ENCODE peak calls at places on chromosomes 6 and 20, in nine cellular contexts. S is Panc1, I is tibial nerve, V is uterus, U is heart left ventricle, E is Caco-2, M is DND-41, K is heart right ventricle, R is MM.1S. J is an unnamed sample.

GRCh38 chr6:13331516-13332348 is 3.4 kb upstream of the TBC1D7 start:
- DNase-seq in S (no peak), I (no peak), V (no peak), U (no peak), E (no peak), M (no peak), K (no peak), R (peak; percentile 57), J (no peak)

GRCh38 chr6:29558439-29559079 is 973 bp downstream of the UBD start:
- DNase-seq in S (no peak), I (no peak), V (no peak), U (no peak), E (no peak), M (no peak), K (no peak), R (no peak), J (no peak)

GRCh38 chr6:10300071-10300470 is 114.8 kb downstream of the TFAP2A start:
- DNase-seq in S (no peak), I (no peak), V (no peak), U (no peak), E (no peak), M (no peak), K (no peak), R (peak; percentile 84), J (no peak)

GRCh38 chr6:126788961-126789365 is 329.5 kb upstream of the RSPO3 start:
- DNase-seq in S (no peak), I (no peak), V (peak; percentile 51), U (no peak), E (no peak), M (no peak), K (no peak), R (no peak), J (no peak)

GRCh38 chr20:34709836-34710567 is 5.9 kb downstream of the TP53INP2 start:
- DNase-seq in S (no peak), I (peak; percentile 45), V (peak; percentile 82), U (peak; percentile 74), E (no peak), M (no peak), K (peak; percentile 72), R (peak; percentile 76), J (peak; percentile 78)

GRCh38 chr20:45725134-45725533 is 3.0 kb downstream of the SPINT4 start:
- DNase-seq in S (no peak), I (no peak), V (no peak), U (no peak), E (no peak), M (no peak), K (no peak), R (no peak), J (no peak)

GRCh38 chr6:80210618-80211017 is 104.1 kb downstream of the BCKDHB start:
- DNase-seq in S (no peak), I (no peak), V (peak; percentile 40), U (peak; percentile 47), E (no peak), M (no peak), K (no peak), R (no peak), J (no peak)

GRCh38 chr6:99746261-99746895 is 139.7 kb downstream of the PRDM13 start:
- DNase-seq in S (peak; percentile 61), I (peak; percentile 28), V (peak; percentile 33), U (no peak), E (peak; percentile 51), M (peak; percentile 69), K (no peak), R (peak; percentile 76), J (peak; percentile 56)

GRCh38 chr20:19449051-19449450 is 236.6 kb downstream of the SLC24A3 start:
- DNase-seq in S (no peak), I (no peak), V (peak; percentile 74), U (no peak), E (no peak), M (no peak), K (no peak), R (no peak), J (no peak)

GRCh38 chr20:31710423-31711250 is 12.0 kb downstream of the BCL2L1 start:
- DNase-seq in S (no peak), I (no peak), V (no peak), U (peak; percentile 68), E (no peak), M (no peak), K (peak; percentile 70), R (peak; percentile 81), J (peak; percentile 37)

GRCh38 chr6:26351544-26351953 is 13.4 kb upstream of the BTN3A2 start:
- DNase-seq in S (peak; percentile 89), I (no peak), V (no peak), U (no peak), E (no peak), M (no peak), K (no peak), R (no peak), J (peak; percentile 33)

GRCh38 chr6:131694832-131695426 is 6.3 kb downstream of the OR2A4 start:
- DNase-seq in S (peak; percentile 63), I (peak; percentile 37), V (peak; percentile 52), U (peak; percentile 36), E (peak; percentile 60), M (peak; percentile 42), K (no peak), R (peak; percentile 58), J (peak; percentile 71)

GRCh38 chr20:63740070-63740500 is 509 bp downstream of the SLC2A4RG start:
- DNase-seq in S (no peak), I (no peak), V (peak; percentile 75), U (peak; percentile 67), E (peak; percentile 73), M (peak; percentile 71), K (peak; percentile 65), R (no peak), J (no peak)

DNA sequence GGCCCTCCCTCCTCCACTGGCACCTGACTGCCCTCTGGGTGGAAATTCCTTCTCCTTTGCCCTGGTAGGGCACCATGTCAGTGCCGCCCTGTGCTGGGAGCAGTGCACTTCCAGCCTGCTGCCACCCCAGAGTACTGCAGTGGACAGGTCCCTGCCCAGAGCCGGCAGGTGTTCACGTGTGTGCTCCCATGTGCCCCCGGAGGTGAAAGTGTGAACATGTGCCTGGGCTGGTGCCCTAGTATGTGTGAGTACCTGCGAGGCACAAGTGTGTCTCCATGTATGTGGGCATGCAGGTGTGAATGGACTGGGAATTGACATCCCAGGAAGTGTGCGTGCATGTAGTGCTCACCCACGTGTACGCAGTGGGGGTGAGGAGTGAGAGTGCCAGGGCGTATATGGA is 29.4 kb downstream of the SDCBP2 start:
- DNase-seq in S (no peak), I (no peak), V (no peak), U (no peak), E (peak; percentile 56), M (peak; percentile 38), K (no peak), R (peak; percentile 40), J (peak; percentile 64)
- TF ChIP-seq CTCF in S (no peak), I (no peak), V (no peak), U (no peak), E (peak; percentile 42), M (peak; percentile 57), K (no peak), R (peak; percentile 46), J (peak; percentile 70)

DNA sequence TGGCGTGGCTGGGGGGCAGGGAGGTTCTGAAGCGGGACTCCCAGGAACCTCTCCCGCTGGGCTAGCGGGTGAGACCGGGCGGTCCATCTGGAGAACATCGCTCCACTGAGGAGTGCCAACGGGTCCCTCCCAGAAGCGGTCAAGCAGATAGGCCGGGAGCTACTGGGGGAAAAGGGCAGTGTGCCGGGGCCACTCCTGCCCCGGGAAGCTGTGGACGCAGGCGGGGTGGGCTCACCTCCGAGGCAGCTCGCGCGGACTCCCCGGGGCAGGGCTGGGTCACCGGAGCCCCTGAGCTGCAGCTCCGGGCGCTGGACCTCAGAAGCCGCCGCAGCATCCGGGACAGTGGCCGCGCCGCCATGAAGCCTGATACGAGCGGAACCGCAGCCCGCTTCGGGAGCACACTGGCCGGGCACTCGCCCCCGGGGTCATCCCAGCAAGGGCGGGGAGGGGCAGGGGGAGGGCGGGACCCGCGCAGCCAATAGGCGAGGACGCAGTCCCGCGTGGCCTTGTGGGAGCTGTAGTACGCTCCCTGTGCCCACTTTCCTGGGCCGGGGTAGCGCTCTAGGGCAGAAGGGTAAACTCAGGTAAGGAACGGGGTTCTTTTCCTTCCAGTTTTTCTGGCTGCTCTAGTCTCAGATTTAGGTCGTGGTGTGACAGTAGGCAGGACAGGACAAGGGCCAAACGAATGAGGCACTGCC is at the start of gene MOCS1:
- DNase-seq in S (no peak), I (peak; percentile 82), V (peak; percentile 80), U (peak; percentile 93), E (peak; percentile 81), M (no peak), K (peak; percentile 91), R (peak; percentile 52), J (peak; percentile 90)
- H3K4me3 ChIP-seq in S (peak within 1 kb of the TSS; percentile 52), I (peak within 1 kb of the TSS; percentile 64), V (peak within 1 kb of the TSS; percentile 79), U (peak within 1 kb of the TSS; percentile 78), E (peak within 1 kb of the TSS; percentile 55), M (no peak within 1 kb of the TSS), K (peak within 1 kb of the TSS; percentile 77), R (peak within 1 kb of the TSS; percentile 59), J (peak within 1 kb of the TSS; percentile 63)

GRCh38 chr6:170003027-170003426 is 251.6 kb downstream of the ERMARD start:
- DNase-seq in S (no peak), I (no peak), V (no peak), U (peak; percentile 19), E (no peak), M (no peak), K (no peak), R (no peak), J (peak; percentile 51)
- H3K9me3 ChIP-seq in S (no peaks in the 10 kb centered on the region), I (no peaks in the 10 kb centered on the region), V (no peaks in the 10 kb centered on the region), U (peaks cover 11% of the 10 kb centered on the region), E (peaks cover 47% of the 10 kb centered on the region), M (peaks cover 20% of the 10 kb centered on the region), K (no peaks in the 10 kb centered on the region), R (no peaks in the 10 kb centered on the region), J (peaks cover 13% of the 10 kb centered on the region)

DNA sequence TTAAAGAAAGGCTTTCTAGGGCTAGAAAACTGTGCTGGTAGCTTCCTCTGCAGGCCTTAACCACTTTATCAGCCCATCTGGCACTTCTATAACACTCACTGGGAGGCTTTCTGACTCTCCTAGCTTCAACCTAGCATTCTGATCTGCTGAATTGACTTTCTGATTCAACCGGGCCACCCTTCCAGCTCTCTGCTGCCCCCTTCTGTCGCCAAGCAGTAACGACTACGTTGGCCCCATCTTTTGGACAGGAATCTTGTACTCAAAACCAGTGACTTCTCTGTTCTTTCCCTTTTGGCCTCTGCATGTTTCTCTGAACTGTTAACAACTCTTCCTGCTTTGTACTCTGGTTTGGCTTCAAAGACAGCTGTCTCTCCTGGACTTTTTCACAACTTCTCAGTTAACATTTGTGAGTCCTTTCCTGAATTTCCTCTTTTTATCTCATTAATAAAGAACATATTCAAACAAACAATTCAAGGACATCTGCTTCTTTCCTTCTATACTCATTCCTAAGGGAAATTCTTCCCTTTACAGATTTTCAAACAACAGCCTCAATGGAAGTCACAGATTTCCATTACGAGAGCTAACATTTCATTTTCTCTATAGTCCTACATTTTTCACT is 43.9 kb upstream of the FAM135A start:
- DNase-seq in S (peak; percentile 67), I (peak; percentile 21), V (peak; percentile 66), U (peak; percentile 49), E (peak; percentile 58), M (peak; percentile 66), K (peak; percentile 57), R (peak; percentile 68), J (peak; percentile 80)
- TF ChIP-seq CTCF in S (peak; percentile 98), I (peak; percentile 72), V (peak; percentile 61), U (peak; percentile 86), E (peak; percentile 75), M (peak; percentile 92), K (peak; percentile 92), R (peak; percentile 87), J (peak; percentile 89)